ENCODE peak calls at places on chromosomes 11 and 22, in five cellular contexts. R, V, U, P and F are unnamed samples.

GRCh38 chr22:19291580-19292261 is at the start of gene CLTCL1:
- DNase-seq in R (peak), V (peak), U (peak), P (peak), F (peak)

GRCh38 chr11:72813740-72814138 is 472 bp upstream of the ATG16L2 start:
- DNase-seq in R (peak), V (no peak), U (no peak), P (no peak), F (peak)

GRCh38 chr11:59754494-59754858 is 700 bp upstream of the STX3 start:
- DNase-seq in R (peak), V (peak), U (peak), P (peak), F (peak)

GRCh38 chr11:70810131-70810530 is 411.8 kb downstream of the CTTN start:
- DNase-seq in R (no peak), V (no peak), U (no peak), P (no peak), F (no peak)

GRCh38 chr22:39135092-39135896 is 17.2 kb downstream of the CBX7 start:
- DNase-seq in R (peak), V (peak), U (peak), P (peak), F (peak)

GRCh38 chr22:45131749-45132148 is 32.0 kb upstream of the NUP50 start:
- DNase-seq in R (no peak), V (peak), U (no peak), P (no peak), F (no peak)

GRCh38 chr22:36287881-36288515 is 35.1 kb downstream of the APOL1 start:
- DNase-seq in R (no peak), V (no peak), U (no peak), P (no peak), F (no peak)

GRCh38 chr11:36775157-36775556 is 177.1 kb upstream of the RAG2 start:
- DNase-seq in R (no peak), V (no peak), U (no peak), P (no peak), F (no peak)

GRCh38 chr11:57425565-57426438 is 1.1 kb downstream of the SLC43A3 start:
- DNase-seq in R (no peak), V (peak), U (no peak), P (no peak), F (no peak)

GRCh38 chr11:86722041-86722440 is 49.6 kb upstream of the ME3 start:
- DNase-seq in R (no peak), V (no peak), U (peak), P (no peak), F (no peak)

GRCh38 chr22:32042924-32043323 is at the start of gene SLC5A1:
- DNase-seq in R (no peak), V (no peak), U (no peak), P (peak), F (no peak)

GRCh38 chr11:25902476-25902875 is 429.5 kb upstream of the ANO3 start:
- DNase-seq in R (no peak), V (no peak), U (no peak), P (no peak), F (no peak)

GRCh38 chr11:34754171-34754823 is 133.4 kb downstream of the EHF start:
- DNase-seq in R (no peak), V (peak), U (no peak), P (no peak), F (no peak)

GRCh38 chr11:111766834-111767142 is 599 bp upstream of the PPP2R1B start:
- DNase-seq in R (peak), V (no peak), U (no peak), P (no peak), F (peak)

GRCh38 chr11:15038963-15039362 is 34.4 kb upstream of the CALCB start:
- DNase-seq in R (no peak), V (peak), U (no peak), P (no peak), F (no peak)

GRCh38 chr11:9459573-9460321 is 1.1 kb upstream of the ZNF143 start:
- DNase-seq in R (no peak), V (peak), U (peak), P (no peak), F (peak)

GRCh38 chr11:32420937-32421532 is 14.3 kb downstream of the WT1 start:
- DNase-seq in R (peak), V (peak), U (no peak), P (no peak), F (peak)

GRCh38 chr22:37021041-37021440 is 1.5 kb downstream of the MPST start:
- DNase-seq in R (no peak), V (no peak), U (no peak), P (no peak), F (no peak)

GRCh38 chr22:37556750-37557149 is 3.5 kb upstream of the CDC42EP1 start:
- DNase-seq in R (no peak), V (no peak), U (no peak), P (no peak), F (no peak)

GRCh38 chr11:95516786-95517185 is 272.8 kb downstream of the FAM76B start:
- DNase-seq in R (no peak), V (no peak), U (no peak), P (no peak), F (no peak)

GRCh38 chr22:40482886-40483285 is 112.5 kb downstream of the SGSM3 start:
- DNase-seq in R (no peak), V (no peak), U (no peak), P (no peak), F (no peak)

GRCh38 chr11:34988294-34989255 is 72.2 kb downstream of the PDHX start:
- DNase-seq in R (peak), V (peak), U (peak), P (no peak), F (peak)

GRCh38 chr11:60923800-60924109 is 505 bp upstream of the TMEM132A start:
- DNase-seq in R (no peak), V (no peak), U (no peak), P (no peak), F (no peak)

GRCh38 chr11:62269654-62270278 is at the start of gene SCGB2A2:
- DNase-seq in R (no peak), V (no peak), U (no peak), P (no peak), F (no peak)

GRCh38 chr22:41650229-41650628 is 29.1 kb downstream of the XRCC6 start:
- DNase-seq in R (no peak), V (no peak), U (no peak), P (no peak), F (no peak)

GRCh38 chr22:47032956-47033647 is 270.7 kb downstream of the TBC1D22A start:
- DNase-seq in R (no peak), V (no peak), U (no peak), P (no peak), F (no peak)

GRCh38 chr11:103947566-103947919 is 88.9 kb upstream of the DDI1 start:
- DNase-seq in R (no peak), V (no peak), U (peak), P (no peak), F (no peak)

GRCh38 chr11:2304156-2305139 is 2.6 kb downstream of the TSPAN32 start:
- DNase-seq in R (no peak), V (no peak), U (no peak), P (no peak), F (no peak)

GRCh38 chr22:45870011-45870410 is 107.0 kb downstream of the WNT7B start:
- DNase-seq in R (no peak), V (no peak), U (no peak), P (no peak), F (no peak)

GRCh38 chr11:23727821-23728220 is 769.0 kb upstream of the LUZP2 start:
- DNase-seq in R (no peak), V (no peak), U (peak), P (no peak), F (peak)

GRCh38 chr11:30983810-30984441 is 385.6 kb downstream of the DCDC1 start:
- DNase-seq in R (no peak), V (no peak), U (no peak), P (no peak), F (no peak)

GRCh38 chr11:9461760-9462134 is 935 bp downstream of the ZNF143 start:
- DNase-seq in R (no peak), V (peak), U (peak), P (no peak), F (no peak)

GRCh38 chr11:44963948-44964347 is 13.3 kb upstream of the TP53I11 start:
- DNase-seq in R (no peak), V (no peak), U (no peak), P (no peak), F (no peak)

GRCh38 chr22:21755855-21756284 is 20.3 kb upstream of the YPEL1 start:
- DNase-seq in R (peak), V (peak), U (peak), P (no peak), F (peak)

GRCh38 chr11:3193373-3194015 is 25.1 kb downstream of the MRGPRG start:
- DNase-seq in R (no peak), V (no peak), U (no peak), P (no peak), F (no peak)

GRCh38 chr22:36330655-36331305 is 57.0 kb downstream of the MYH9 start:
- DNase-seq in R (no peak), V (peak), U (peak), P (no peak), F (no peak)

GRCh38 chr22:35400335-35400680 is 368 bp downstream of the MCM5 start:
- DNase-seq in R (no peak), V (no peak), U (no peak), P (peak), F (no peak)

GRCh38 chr11:126720539-126721235 is 279.9 kb downstream of the KIRREL3 start:
- DNase-seq in R (no peak), V (no peak), U (no peak), P (no peak), F (no peak)

GRCh38 chr11:3123761-3124733 is 41.1 kb downstream of the OSBPL5 start:
- DNase-seq in R (no peak), V (peak), U (peak), P (peak), F (no peak)

GRCh38 chr11:102004220-102004619 is 43.0 kb upstream of the CFAP300 start:
- DNase-seq in R (no peak), V (no peak), U (no peak), P (no peak), F (no peak)

GRCh38 chr11:102010776-102011500 is 36.3 kb upstream of the CFAP300 start:
- DNase-seq in R (no peak), V (peak), U (peak), P (peak), F (no peak)

GRCh38 chr11:102005306-102005705 is 41.9 kb upstream of the CFAP300 start:
- DNase-seq in R (no peak), V (no peak), U (no peak), P (no peak), F (no peak)

GRCh38 chr11:102006835-102007566 is 40.2 kb upstream of the CFAP300 start:
- DNase-seq in R (no peak), V (no peak), U (no peak), P (no peak), F (no peak)

GRCh38 chr11:102007567-102008437 is 39.4 kb upstream of the CFAP300 start:
- DNase-seq in R (peak), V (peak), U (peak), P (no peak), F (peak)
- TF ChIP-seq CTCF in R (peak), V (peak), U (peak), P (peak), F (peak)

GRCh38 chr11:93244018-93244417 is 46.2 kb upstream of the SLC36A4 start:
- DNase-seq in R (no peak), V (no peak), U (no peak), P (no peak), F (no peak)

GRCh38 chr11:93253111-93253510 is 55.3 kb upstream of the SLC36A4 start:
- DNase-seq in R (no peak), V (no peak), U (no peak), P (no peak), F (no peak)

GRCh38 chr11:93251922-93252321 is 54.1 kb upstream of the SLC36A4 start:
- DNase-seq in R (no peak), V (no peak), U (no peak), P (no peak), F (no peak)

GRCh38 chr11:93249437-93250210 is 51.8 kb upstream of the SLC36A4 start:
- DNase-seq in R (no peak), V (no peak), U (no peak), P (no peak), F (no peak)

DNA sequence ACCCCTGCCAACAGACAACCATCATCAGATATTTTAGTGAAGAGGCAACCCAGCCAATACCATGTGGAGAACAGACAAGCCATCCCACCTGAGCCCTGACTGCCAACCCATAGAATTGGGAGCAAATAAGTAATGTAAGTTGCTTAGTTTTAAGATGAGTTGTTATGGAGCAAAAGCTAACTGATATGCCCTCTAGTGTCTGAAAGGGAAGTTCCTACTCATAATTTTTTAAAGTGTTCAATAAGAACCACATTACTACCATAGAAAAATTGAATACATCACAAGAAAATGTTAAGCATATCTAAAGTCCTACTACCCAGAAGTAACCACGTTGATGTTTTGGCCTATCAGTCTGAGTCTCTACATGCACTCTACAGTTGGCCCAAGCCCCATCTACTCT is 50.8 kb upstream of the SLC36A4 start:
- DNase-seq in R (no peak), V (peak), U (no peak), P (no peak), F (no peak)
- TF ChIP-seq CTCF in R (no peak), V (peak), U (peak), P (no peak), F (peak)

DNA sequence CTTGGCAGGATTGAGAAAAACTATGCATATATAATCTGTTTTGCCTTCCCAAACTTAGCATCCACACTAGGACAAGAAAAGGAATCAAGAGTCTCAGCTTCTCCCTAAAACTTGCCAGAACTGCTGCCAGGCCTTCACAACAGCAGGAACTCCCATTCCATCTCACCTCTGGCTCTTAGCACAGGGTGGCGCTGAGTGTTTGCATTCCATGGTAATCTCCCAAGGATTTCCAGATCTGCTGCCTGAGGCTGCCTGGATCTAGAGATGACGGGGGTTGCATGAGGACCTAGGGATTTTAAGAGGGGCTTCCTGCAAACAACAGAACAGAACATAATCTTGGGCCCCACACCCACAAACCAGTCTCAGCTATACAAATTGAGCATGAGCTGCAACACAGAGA is 87.1 kb upstream of the OPCML start:
- DNase-seq in R (no peak), V (no peak), U (no peak), P (no peak), F (no peak)
- TF ChIP-seq CTCF in R (no peak), V (no peak), U (no peak), P (no peak), F (no peak)

GRCh38 chr22:17971711-17972110 is 52.6 kb downstream of the MICAL3 start:
- DNase-seq in R (no peak), V (no peak), U (no peak), P (no peak), F (no peak)
- TF ChIP-seq CTCF in R (no peak), V (no peak), U (no peak), P (no peak), F (no peak)

DNA sequence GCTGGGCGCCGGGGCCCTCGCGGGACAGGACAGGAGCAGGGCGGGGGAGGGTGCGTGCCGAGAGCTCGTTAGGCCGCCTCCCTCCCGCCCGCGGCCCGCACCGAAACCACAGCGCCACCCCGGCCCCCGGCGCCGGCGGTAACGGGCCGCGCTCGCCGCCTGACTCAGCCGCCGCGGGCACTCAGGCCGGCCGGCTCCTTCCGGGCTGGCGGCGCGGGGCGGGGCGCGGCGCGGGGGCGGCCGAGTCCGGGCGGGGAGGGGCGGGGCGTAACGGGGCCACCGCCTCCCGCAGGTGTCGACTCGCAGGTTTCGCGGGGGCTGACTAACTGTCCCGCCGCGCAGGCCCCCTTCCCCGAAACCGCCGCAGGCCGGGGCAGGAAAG is at the start of gene AP5B1:
- DNase-seq in R (peak), V (peak), U (peak), P (peak), F (peak)
- TF ChIP-seq CTCF in R (no peak), V (no peak), U (no peak), P (no peak), F (no peak)

GRCh38 chr11:107009190-107009589 is 9.1 kb downstream of the GUCY1A2 start:
- DNase-seq in R (no peak), V (no peak), U (no peak), P (no peak), F (no peak)
- TF ChIP-seq CTCF in R (no peak), V (no peak), U (no peak), P (no peak), F (no peak)

GRCh38 chr11:898540-899190 is 11.9 kb downstream of the CHID1 start:
- DNase-seq in R (no peak), V (no peak), U (no peak), P (peak), F (no peak)
- TF ChIP-seq CTCF in R (no peak), V (no peak), U (peak), P (no peak), F (no peak)

GRCh38 chr11:121366970-121367369 is 74.4 kb downstream of the SC5D start:
- DNase-seq in R (no peak), V (peak), U (no peak), P (no peak), F (no peak)
- TF ChIP-seq CTCF in R (no peak), V (no peak), U (no peak), P (no peak), F (no peak)

DNA sequence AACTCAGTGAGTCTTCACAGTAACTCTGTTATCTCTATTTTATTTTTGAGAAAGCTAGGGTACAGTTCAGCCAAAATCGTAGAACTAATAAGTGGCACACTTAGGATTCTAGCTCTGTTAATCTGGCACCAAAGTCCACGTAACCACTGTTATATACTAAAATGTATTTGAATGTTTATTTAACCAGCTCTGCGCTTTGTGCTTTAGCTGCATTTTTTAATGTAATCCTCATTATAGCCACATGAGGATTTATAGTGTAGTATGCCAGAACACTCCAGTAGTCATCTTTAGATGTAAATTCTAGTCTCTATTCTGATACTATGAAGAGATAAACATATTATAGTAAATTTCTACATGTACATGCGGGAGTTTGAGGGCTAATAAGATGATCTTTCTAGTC is 36.8 kb downstream of the YAP1 start:
- DNase-seq in R (no peak), V (no peak), U (no peak), P (no peak), F (no peak)
- TF ChIP-seq CTCF in R (no peak), V (no peak), U (no peak), P (no peak), F (no peak)

DNA sequence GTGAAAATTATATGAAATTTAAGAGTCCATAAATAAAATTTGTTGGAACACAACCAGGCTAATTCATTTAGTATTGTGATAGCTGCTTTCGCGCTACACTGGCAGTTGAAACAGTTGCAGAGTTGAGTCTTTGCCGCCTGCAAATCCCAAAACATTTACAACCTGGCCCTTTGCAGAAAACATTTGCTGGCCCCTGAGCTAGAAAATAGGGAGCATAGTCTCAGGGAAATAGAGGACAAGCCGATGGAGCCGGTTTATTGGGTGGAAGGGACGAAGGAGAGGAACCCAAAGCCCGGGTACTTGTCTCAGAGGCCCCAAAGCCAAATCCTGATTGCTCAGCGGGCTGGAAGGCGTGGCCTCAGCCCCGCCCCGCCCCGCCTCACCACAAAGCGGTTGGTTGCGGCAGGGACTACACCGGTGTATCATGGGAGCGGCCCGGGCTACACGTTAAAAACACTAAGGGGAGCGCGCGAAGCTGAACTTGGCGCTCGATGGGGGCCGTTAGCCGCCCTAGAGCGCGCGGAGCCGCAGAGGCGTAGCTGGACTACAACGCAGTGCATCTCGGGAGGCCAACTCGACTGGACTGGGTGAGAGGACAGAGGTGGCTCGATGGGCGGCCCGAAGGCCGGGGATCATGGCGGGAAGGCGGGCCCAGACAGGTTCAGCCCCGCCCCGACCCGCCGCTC is 347 bp upstream of the SAC3D1 start:
- DNase-seq in R (peak), V (peak), U (peak), P (peak), F (peak)
- TF ChIP-seq CTCF in R (no peak), V (no peak), U (no peak), P (no peak), F (no peak)